ENCODE peak calls at places on chromosomes 2 and 18, in five cellular contexts. V, A, M, K and P are unnamed samples.

GRCh38 chr2:129984426-129984825 is 5.0 kb downstream of the RAB6C start:
- DNase-seq in A (no peak), V (no peak), M (no peak), K (no peak), P (no peak)

GRCh38 chr18:27921392-27921791 is 255.5 kb downstream of the CDH2 start:
- DNase-seq in M (no peak), V (no peak), K (peak), A (no peak), P (no peak)

GRCh38 chr18:5975111-5975622 is 79.8 kb upstream of the TMEM200C start:
- DNase-seq in K (peak), A (peak), M (no peak), V (peak), P (no peak)

GRCh38 chr2:226791056-226791486 is 8.5 kb downstream of the IRS1 start:
- DNase-seq in A (no peak), M (peak), V (peak), K (no peak), P (peak)

GRCh38 chr18:33269223-33269622 is 171.3 kb downstream of the CCDC178 start:
- DNase-seq in M (no peak), K (no peak), A (no peak), V (no peak), P (no peak)

GRCh38 chr2:207203056-207203455 is 37.3 kb upstream of the KLF7 start:
- DNase-seq in A (no peak), K (no peak), V (no peak), M (no peak), P (no peak)

GRCh38 chr2:158529379-158530110 is 72.8 kb downstream of the PKP4 start:
- DNase-seq in M (no peak), V (peak), K (peak), A (no peak), P (no peak)

GRCh38 chr2:166382-166781 is 97.5 kb downstream of the SH3YL1 start:
- DNase-seq in K (no peak), V (no peak), M (no peak), A (no peak), P (no peak)

GRCh38 chr2:148674063-148675020 is 29.8 kb downstream of the EPC2 start:
- DNase-seq in M (no peak), A (peak), V (no peak), K (peak), P (no peak)

GRCh38 chr18:9988665-9989064 is 74.8 kb downstream of the VAPA start:
- DNase-seq in V (no peak), M (no peak), A (no peak), K (no peak), P (no peak)

GRCh38 chr2:120625865-120626560 is 109.7 kb upstream of the GLI2 start:
- DNase-seq in M (peak), A (no peak), K (peak), V (no peak), P (peak)

GRCh38 chr18:62486290-62486964 is 36.4 kb upstream of the ZCCHC2 start:
- DNase-seq in A (peak), K (peak), V (peak), M (peak), P (no peak)

GRCh38 chr2:218223046-218223445 is 6.1 kb downstream of the ARPC2 start:
- DNase-seq in V (peak), M (no peak), A (no peak), K (no peak), P (no peak)

GRCh38 chr2:106115250-106115649 is 78.9 kb downstream of the UXS1 start:
- DNase-seq in M (no peak), A (peak), V (peak), K (peak), P (no peak)

GRCh38 chr2:109699646-109700045 is 85.5 kb downstream of the SOWAHC start:
- DNase-seq in M (peak), K (no peak), V (peak), A (no peak), P (no peak)

GRCh38 chr18:75317723-75318122 is 107.1 kb downstream of the TSHZ1 start:
- DNase-seq in A (no peak), K (no peak), M (no peak), V (no peak), P (no peak)

GRCh38 chr2:111898703-111899514 is 502 bp downstream of the MERTK start:
- DNase-seq in V (peak), K (no peak), A (peak), M (no peak), P (peak)

GRCh38 chr2:163778045-163778753 is 42.4 kb upstream of the FIGN start:
- DNase-seq in K (peak), M (no peak), A (no peak), V (peak), P (no peak)

GRCh38 chr2:31383471-31384153 is 30.9 kb downstream of the XDH start:
- DNase-seq in K (peak), M (no peak), V (peak), A (no peak), P (no peak)

GRCh38 chr2:98537390-98537972 is 70.8 kb downstream of the COA5 start:
- DNase-seq in M (no peak), K (no peak), V (no peak), A (no peak), P (no peak)

GRCh38 chr2:172906401-172906811 is 169.2 kb upstream of the MAP3K20 start:
- DNase-seq in K (no peak), A (no peak), V (no peak), M (no peak), P (no peak)

GRCh38 chr18:68072744-68073143 is 556.2 kb upstream of the DSEL start:
- DNase-seq in M (no peak), K (no peak), A (no peak), V (no peak), P (no peak)

GRCh38 chr18:21330122-21330701 is 88.2 kb downstream of the GREB1L start:
- DNase-seq in V (peak), A (no peak), M (no peak), K (peak), P (no peak)

GRCh38 chr2:177528341-177528740 is 135.8 kb downstream of the AGPS start:
- DNase-seq in M (no peak), K (no peak), V (no peak), A (no peak), P (no peak)

GRCh38 chr2:134917958-134918517 is 584 bp upstream of the CCNT2 start:
- DNase-seq in M (no peak), K (peak), A (no peak), V (no peak), P (peak)

GRCh38 chr18:78031589-78031988 is 781.9 kb downstream of the GALR1 start:
- DNase-seq in A (no peak), K (no peak), M (no peak), V (no peak), P (no peak)

GRCh38 chr2:86383844-86384243 is 46.4 kb upstream of the REEP1 start:
- DNase-seq in M (no peak), V (peak), A (no peak), K (no peak), P (no peak)

GRCh38 chr2:218567797-218568189 is 358 bp downstream of the USP37 start:
- DNase-seq in K (no peak), M (no peak), A (no peak), V (no peak), P (no peak)

GRCh38 chr2:207937818-207938217 is 87.5 kb downstream of the PLEKHM3 start:
- DNase-seq in A (no peak), K (no peak), V (peak), M (no peak), P (no peak)

GRCh38 chr2:170930132-170931109 is 1.4 kb downstream of the GORASP2 start:
- DNase-seq in K (peak), M (peak), V (peak), A (peak), P (no peak)

DNA sequence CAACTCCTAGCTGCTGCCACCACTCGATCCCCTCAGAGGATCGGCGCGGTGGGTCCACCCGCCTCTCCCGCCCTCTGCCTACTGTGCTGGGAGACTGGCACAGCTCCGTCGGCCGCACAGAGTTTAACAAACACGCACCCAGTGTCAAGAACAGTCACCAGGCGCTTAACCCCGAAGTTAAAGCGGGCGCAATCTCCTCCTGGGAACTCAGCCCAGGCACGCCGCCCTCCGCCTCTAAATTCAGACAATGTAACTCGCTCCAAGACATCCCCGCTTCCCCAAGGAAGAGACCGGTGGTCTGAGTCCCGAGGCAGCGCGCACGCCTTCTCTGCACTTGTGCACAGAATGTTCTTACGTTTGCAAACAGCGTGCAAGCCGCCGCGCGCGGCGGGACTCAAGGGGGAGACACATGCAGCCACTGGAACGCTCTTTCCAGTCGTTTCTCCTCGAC is 533 bp downstream of the CXCR4 start:
- DNase-seq in M (peak), A (peak), K (peak), V (peak), P (no peak)
- TF ChIP-seq CTCF in M (no peak), A (no peak), K (no peak), V (peak), P (no peak)

DNA sequence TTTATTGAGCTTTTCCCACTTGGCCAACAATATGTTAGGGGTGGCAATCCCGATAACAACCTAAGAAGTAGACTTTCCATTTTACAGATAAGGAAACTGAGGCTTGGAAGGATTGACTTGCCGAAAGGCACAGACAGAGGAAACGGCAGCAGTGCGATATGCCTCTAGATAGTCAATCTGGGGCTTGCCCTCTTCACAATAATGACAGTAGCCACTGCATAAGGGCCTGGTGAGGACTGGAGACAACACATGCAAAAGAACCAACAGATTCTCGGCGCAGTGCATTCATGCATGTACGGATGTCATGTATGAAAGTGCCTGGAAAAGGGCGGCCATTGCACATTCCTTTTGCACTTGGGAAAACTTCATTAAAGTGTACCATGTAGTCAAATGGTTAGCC is 811.2 kb downstream of the RNF144A start:
- DNase-seq in M (no peak), V (no peak), K (no peak), A (no peak), P (no peak)
- H3K4me3 ChIP-seq in M (no peak), V (no peak), K (no peak), A (no peak), P (no peak)

GRCh38 chr2:240624011-240624949 is 1.0 kb upstream of the GPR35 start:
- DNase-seq in A (peak), M (no peak), V (no peak), K (no peak), P (no peak)

GRCh38 chr2:240624950-240625621 is at the start of gene GPR35:
- DNase-seq in K (no peak), A (peak), V (peak), M (peak), P (no peak)

GRCh38 chr2:240627736-240628506 is 2.6 kb downstream of the GPR35 start:
- DNase-seq in K (no peak), A (no peak), V (no peak), M (peak), P (no peak)

GRCh38 chr2:240628507-240629418 is 3.5 kb downstream of the GPR35 start:
- DNase-seq in M (peak), K (no peak), A (no peak), V (no peak), P (no peak)

GRCh38 chr2:240626531-240627300 is 1.4 kb downstream of the GPR35 start:
- DNase-seq in K (no peak), A (peak), M (peak), V (peak), P (no peak)
- TF ChIP-seq CTCF in K (no peak), A (no peak), M (no peak), V (no peak), P (no peak)

GRCh38 chr2:237668440-237668839 is 41.1 kb downstream of the LRRFIP1 start:
- DNase-seq in V (no peak), M (no peak), A (no peak), K (no peak), P (no peak)

GRCh38 chr2:237670641-237671040 is 43.3 kb downstream of the LRRFIP1 start:
- DNase-seq in A (no peak), V (peak), M (no peak), K (no peak), P (no peak)

GRCh38 chr2:237667891-237668290 is 40.5 kb downstream of the LRRFIP1 start:
- DNase-seq in M (no peak), V (no peak), K (no peak), A (no peak), P (no peak)

GRCh38 chr2:237669628-237670351 is 42.4 kb downstream of the LRRFIP1 start:
- DNase-seq in A (no peak), M (peak), K (no peak), V (peak), P (no peak)

DNA sequence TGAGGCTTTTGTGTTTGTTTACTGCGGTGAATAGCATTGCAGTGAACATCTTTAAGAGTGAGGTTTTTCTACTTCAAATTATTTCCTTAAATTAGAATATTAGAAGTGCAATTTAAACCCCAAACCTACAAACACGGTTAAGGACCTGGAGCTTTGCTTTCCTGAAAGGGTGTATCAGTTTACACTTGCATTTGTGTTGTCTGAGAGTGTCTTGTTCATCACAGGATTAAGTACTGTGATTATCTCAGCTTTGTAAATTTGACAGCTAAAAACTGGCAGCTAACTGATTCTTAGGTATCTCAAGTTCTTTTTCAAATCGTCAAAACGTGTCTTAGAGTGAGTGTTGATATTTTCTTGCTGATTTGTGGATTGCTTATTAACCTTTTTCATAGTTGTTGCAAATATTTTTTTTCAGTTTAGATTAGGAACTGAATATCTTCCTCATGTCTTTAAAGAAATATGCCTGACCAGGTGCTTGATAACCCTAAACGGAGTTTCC is 41.8 kb downstream of the LRRFIP1 start:
- DNase-seq in M (no peak), V (peak), A (no peak), K (no peak), P (no peak)
- H3K4me3 ChIP-seq in M (no peak), V (no peak), A (no peak), K (no peak), P (no peak)

DNA sequence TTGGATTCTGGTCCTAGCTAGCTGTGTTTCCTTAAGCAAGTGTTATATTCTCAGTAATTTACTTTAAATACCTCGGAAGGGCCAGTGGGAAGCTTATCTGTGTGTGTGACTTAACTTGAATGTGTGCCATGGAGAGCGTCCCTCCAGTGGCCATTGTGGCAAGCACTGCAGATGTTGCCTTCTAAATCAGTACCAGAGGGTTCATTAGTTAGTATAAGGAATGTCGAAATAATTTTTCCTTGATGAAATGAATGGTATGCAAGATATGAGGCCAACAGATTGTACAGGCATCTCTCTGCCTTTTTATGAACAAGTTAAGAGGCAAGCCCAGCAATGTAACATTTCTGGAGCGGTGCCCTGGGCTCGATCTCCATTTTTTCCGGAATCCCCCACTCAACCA is 52.0 kb downstream of the FBXO36 start:
- DNase-seq in A (no peak), K (no peak), V (peak), M (no peak), P (no peak)
- TF ChIP-seq CTCF in A (no peak), K (peak), V (peak), M (no peak), P (no peak)